ENCODE peak calls at places on chromosomes 12 and 14, in six cellular contexts. T, G, N, B, X and I are unnamed samples.

GRCh38 chr12:59131462-59131861 is 211.2 kb upstream of the LRIG3 start:
- DNase-seq in B (no peak), T (no peak), X (no peak), N (no peak), G (no peak), I (no peak)

GRCh38 chr12:122356192-122356635 is 66.3 kb downstream of the CLIP1 start:
- DNase-seq in B (peak; percentile 54), T (no peak), N (peak; percentile 51), G (peak; percentile 19), X (peak; percentile 77), I (peak; percentile 36)

GRCh38 chr12:48999371-49000131 is at the start of gene DDN:
- DNase-seq in T (no peak), G (no peak), B (no peak), N (peak; percentile 78), X (peak; percentile 86), I (peak; percentile 53)

GRCh38 chr12:2924019-2924418 is 33.3 kb downstream of the TULP3 start:
- DNase-seq in N (no peak), G (no peak), B (no peak), X (no peak), T (no peak), I (no peak)

GRCh38 chr12:114952573-114953196 is 268.7 kb upstream of the TBX3 start:
- DNase-seq in G (no peak), N (no peak), X (no peak), B (no peak), T (no peak), I (no peak)

GRCh38 chr14:31770271-31770670 is 209.1 kb downstream of the NUBPL start:
- DNase-seq in B (no peak), T (no peak), N (no peak), G (no peak), X (no peak), I (no peak)

GRCh38 chr12:118645219-118645618 is 268.9 kb downstream of the SUDS3 start:
- DNase-seq in T (no peak), X (no peak), N (peak; percentile 33), G (no peak), B (peak; percentile 23), I (no peak)

GRCh38 chr12:125403145-125403789 is 338.0 kb downstream of the AACS start:
- DNase-seq in X (peak; percentile 29), T (peak; percentile 64), G (no peak), B (peak; percentile 34), N (peak; percentile 45), I (peak; percentile 11)

GRCh38 chr14:68104518-68104917 is 284.9 kb downstream of the RAD51B start:
- DNase-seq in B (peak; percentile 13), G (no peak), X (no peak), T (no peak), N (no peak), I (no peak)

GRCh38 chr12:7989827-7990491 is 42.6 kb upstream of the FOXJ2 start:
- DNase-seq in B (no peak), X (no peak), G (no peak), N (peak; percentile 7), T (no peak), I (peak; percentile 65)

GRCh38 chr12:17992002-17992656 is 97.9 kb downstream of the RERGL start:
- DNase-seq in G (peak; percentile 15), X (peak; percentile 20), B (peak; percentile 3), T (no peak), N (peak; percentile 8), I (peak; percentile 30)

GRCh38 chr14:33979613-33980276 is 28.9 kb upstream of the EGLN3 start:
- DNase-seq in X (no peak), B (no peak), N (no peak), T (no peak), G (peak; percentile 43), I (no peak)

GRCh38 chr12:79006306-79006705 is 141.7 kb downstream of the SYT1 start:
- DNase-seq in G (no peak), B (no peak), X (no peak), T (no peak), N (no peak), I (no peak)

GRCh38 chr12:122917508-122918227 is 21.7 kb upstream of the VPS37B start:
- DNase-seq in G (no peak), T (no peak), N (no peak), B (peak; percentile 86), X (no peak), I (no peak)

GRCh38 chr12:4991373-4991772 is 52.3 kb upstream of the KCNA5 start:
- DNase-seq in G (no peak), T (no peak), B (no peak), X (no peak), N (no peak), I (no peak)
- TF ChIP-seq GABPA in G (no peak), T (no peak), B (no peak), X (no peak), N (no peak), I (no peak)

GRCh38 chr14:104149617-104150141 is 11.3 kb downstream of the KIF26A start:
- DNase-seq in G (no peak), T (no peak), B (no peak), X (peak; percentile 85), N (no peak), I (peak; percentile 26)
- TF ChIP-seq POLR2AphosphoS5 in G (no peak), T (no peak), B (no peak), X (no peak), N (no peak), I (no peak)

GRCh38 chr12:68450947-68451260 is 118.7 kb upstream of the MDM1 start:
- DNase-seq in N (no peak), X (no peak), G (no peak), B (no peak), T (no peak), I (no peak)

GRCh38 chr12:68453278-68453677 is 121.1 kb upstream of the MDM1 start:
- DNase-seq in G (no peak), T (no peak), X (no peak), N (no peak), B (no peak), I (no peak)

GRCh38 chr12:68453876-68454275 is 121.7 kb upstream of the MDM1 start:
- DNase-seq in G (no peak), N (no peak), X (no peak), T (no peak), B (no peak), I (no peak)

GRCh38 chr12:68449196-68449595 is 117.0 kb upstream of the MDM1 start:
- DNase-seq in B (no peak), N (no peak), G (no peak), T (no peak), X (no peak), I (no peak)

GRCh38 chr12:68451261-68452091 is 119.3 kb upstream of the MDM1 start:
- DNase-seq in T (no peak), B (no peak), N (no peak), X (no peak), G (peak; percentile 88), I (no peak)
- H3K27ac ChIP-seq in T (no peak overlapping the region), B (no peak overlapping the region), N (no peak overlapping the region), X (peak overlapping the region; percentile 51), G (peak overlapping the region; percentile 73), I (no peak overlapping the region)

GRCh38 chr12:82852529-82852928 is 165.8 kb downstream of the TMTC2 start:
- DNase-seq in N (no peak), X (no peak), G (no peak), B (no peak), T (no peak), I (no peak)

GRCh38 chr12:82857276-82857675 is 170.6 kb downstream of the TMTC2 start:
- DNase-seq in N (no peak), G (no peak), B (no peak), X (no peak), T (no peak), I (no peak)

GRCh38 chr12:82858534-82858917 is 171.8 kb downstream of the TMTC2 start:
- DNase-seq in T (no peak), X (no peak), N (no peak), G (no peak), B (no peak), I (no peak)

GRCh38 chr12:82857911-82858533 is 171.3 kb downstream of the TMTC2 start:
- DNase-seq in N (no peak), T (no peak), X (no peak), G (no peak), B (no peak), I (no peak)

DNA sequence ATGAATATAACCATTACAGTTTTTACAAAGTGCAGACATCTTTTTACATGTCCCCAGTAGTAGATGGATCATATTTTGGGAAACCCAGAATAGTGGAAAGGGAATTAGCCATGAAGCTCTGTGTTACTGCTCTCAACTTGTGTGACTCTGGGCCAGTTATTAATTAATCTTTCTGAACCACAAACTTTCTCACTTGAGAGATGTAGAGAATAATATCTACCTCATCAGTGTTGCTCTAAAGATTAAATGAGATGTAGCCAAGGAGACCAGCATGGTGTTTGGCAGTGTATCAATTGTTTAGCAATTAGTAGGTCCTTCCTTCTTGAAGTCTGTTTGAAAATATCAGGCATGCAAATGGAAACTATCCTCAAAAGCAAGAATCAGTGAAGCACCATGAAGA is 169.2 kb downstream of the TMTC2 start:
- DNase-seq in T (no peak), X (no peak), B (no peak), G (no peak), N (no peak), I (no peak)
- TF ChIP-seq GABPA in T (no peak), X (no peak), B (no peak), G (no peak), N (no peak), I (no peak)